ENCODE peak calls at places on chromosomes 3 and 15, in four cellular contexts. One of them, this sample, is unnamed.

GRCh38 chr3:71214797-71215196 is 368.7 kb downstream of the FOXP1 start:
- DNase-seq in colonic mucosa: no peak
- DNase-seq in GM12865: no peak
- DNase-seq in IMR-90: no peak
- DNase-seq in this sample: no peak

GRCh38 chr3:100001514-100002270 is 112.6 kb downstream of the FILIP1L start:
- DNase-seq in colonic mucosa: no peak
- DNase-seq in GM12865: no peak
- DNase-seq in IMR-90: no peak
- DNase-seq in this sample: no peak

GRCh38 chr15:97566957-97567356 is 393.5 kb upstream of the ARRDC4 start:
- DNase-seq in colonic mucosa: no peak
- DNase-seq in GM12865: no peak
- DNase-seq in IMR-90: no peak
- DNase-seq in this sample: no peak

GRCh38 chr3:73520931-73521461 is 103.7 kb downstream of the PDZRN3 start:
- DNase-seq in colonic mucosa: peak
- DNase-seq in GM12865: no peak
- DNase-seq in IMR-90: peak
- DNase-seq in this sample: no peak

GRCh38 chr3:49165771-49166751 is at the start of gene CCDC71:
- DNase-seq in colonic mucosa: peak
- DNase-seq in GM12865: peak
- DNase-seq in IMR-90: peak
- DNase-seq in this sample: peak

GRCh38 chr15:45732544-45733130 is 97.8 kb downstream of the SQOR start:
- DNase-seq in colonic mucosa: peak
- DNase-seq in GM12865: no peak
- DNase-seq in IMR-90: no peak
- DNase-seq in this sample: no peak

GRCh38 chr3:177337548-177338331 is 140.5 kb upstream of the TBL1XR1 start:
- DNase-seq in colonic mucosa: no peak
- DNase-seq in GM12865: peak
- DNase-seq in IMR-90: peak
- DNase-seq in this sample: no peak

GRCh38 chr15:45021331-45021730 is 1.7 kb upstream of the SORD start:
- DNase-seq in colonic mucosa: no peak
- DNase-seq in GM12865: no peak
- DNase-seq in IMR-90: peak
- DNase-seq in this sample: no peak

GRCh38 chr15:68775671-68776476 is 44.8 kb downstream of the ANP32A start:
- DNase-seq in colonic mucosa: peak
- DNase-seq in GM12865: no peak
- DNase-seq in IMR-90: peak
- DNase-seq in this sample: no peak

GRCh38 chr15:99154271-99154670 is 49.4 kb downstream of the SYNM start:
- DNase-seq in colonic mucosa: no peak
- DNase-seq in GM12865: no peak
- DNase-seq in IMR-90: peak
- DNase-seq in this sample: no peak

GRCh38 chr3:112639451-112640332 is 1.3 kb downstream of the CCDC80 start:
- DNase-seq in colonic mucosa: peak
- DNase-seq in GM12865: no peak
- DNase-seq in IMR-90: no peak
- DNase-seq in this sample: no peak
- H3K4me3 ChIP-seq in colonic mucosa: no peak
- H3K4me3 ChIP-seq in GM12865: no peak
- H3K4me3 ChIP-seq in IMR-90: peak
- H3K4me3 ChIP-seq in this sample: no peak

DNA sequence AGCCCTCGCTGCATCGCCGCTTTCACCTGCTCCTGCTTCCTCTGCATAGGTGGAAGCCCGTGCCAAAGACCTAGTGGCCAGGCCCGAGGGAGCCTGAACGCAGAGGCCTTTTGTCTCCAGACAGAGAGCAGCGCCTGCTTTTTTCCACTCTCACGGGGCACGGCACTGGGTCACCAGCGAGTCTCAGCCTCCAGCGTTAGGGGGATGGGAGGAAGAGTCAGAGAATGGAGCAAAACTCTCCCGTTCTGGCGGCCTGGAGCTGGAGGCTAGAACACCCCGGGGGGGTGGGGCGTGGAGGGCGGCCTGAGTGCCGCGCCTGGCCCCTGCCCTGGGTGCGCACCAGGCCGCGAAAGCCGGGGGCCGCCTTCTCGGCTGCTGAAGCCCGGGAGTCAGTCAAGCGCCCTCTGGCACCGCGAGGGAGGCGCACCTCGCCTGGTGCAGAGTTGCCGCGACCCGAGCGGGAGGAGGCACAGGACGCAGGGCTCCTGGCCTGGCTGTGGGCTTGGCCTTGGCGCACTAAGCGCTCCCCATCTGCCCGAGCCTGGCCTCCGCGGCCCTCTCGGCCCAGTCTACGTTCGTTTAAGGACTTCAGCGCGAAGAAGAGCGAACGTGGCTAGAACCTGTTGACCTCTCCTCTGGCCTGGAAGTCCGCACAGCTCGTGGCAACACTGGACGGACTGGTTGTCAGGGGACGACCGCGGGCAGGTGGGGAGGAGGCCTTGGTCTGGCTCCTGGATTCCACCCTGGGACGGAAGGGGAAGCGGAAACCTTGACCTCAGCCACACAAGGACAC is 21.5 kb downstream of the NR2F2 start:
- DNase-seq in colonic mucosa: no peak
- DNase-seq in GM12865: no peak
- DNase-seq in IMR-90: no peak
- DNase-seq in this sample: no peak
- H3K4me3 ChIP-seq in colonic mucosa: no peak
- H3K4me3 ChIP-seq in GM12865: no peak
- H3K4me3 ChIP-seq in IMR-90: no peak
- H3K4me3 ChIP-seq in this sample: no peak

DNA sequence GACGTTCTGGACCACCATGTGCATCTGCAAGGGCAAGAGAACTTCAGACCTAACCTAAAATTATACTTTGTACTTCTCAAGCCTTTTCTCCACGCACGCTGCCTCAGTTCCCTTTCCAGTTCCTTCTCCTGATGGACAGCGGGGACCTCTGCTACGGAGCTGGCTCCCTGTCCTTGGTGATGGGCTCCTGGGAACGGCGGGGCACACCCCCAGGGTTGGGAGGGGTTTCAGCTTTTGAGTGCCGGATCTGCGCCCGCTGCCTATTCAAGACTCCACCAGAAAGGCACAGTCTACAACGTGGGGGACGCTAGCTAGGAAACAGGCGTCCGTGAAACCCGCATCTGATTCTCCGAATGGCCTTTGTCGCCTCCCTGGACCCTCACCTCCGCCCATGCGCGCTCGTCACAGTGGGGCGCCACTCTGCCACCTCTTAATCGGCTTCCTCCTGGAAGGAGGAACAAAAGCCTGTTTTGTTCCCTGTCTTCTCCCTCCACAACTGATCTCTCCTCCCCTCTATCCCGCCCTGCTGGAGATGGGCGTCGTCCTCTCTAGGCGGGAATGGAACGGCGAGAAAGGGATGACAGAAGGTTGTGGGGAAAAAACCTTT is 2.2 kb downstream of the GPR149 start:
- DNase-seq in colonic mucosa: no peak
- DNase-seq in GM12865: no peak
- DNase-seq in IMR-90: no peak
- DNase-seq in this sample: no peak
- H3K4me3 ChIP-seq in colonic mucosa: no peak
- H3K4me3 ChIP-seq in GM12865: no peak
- H3K4me3 ChIP-seq in IMR-90: no peak
- H3K4me3 ChIP-seq in this sample: no peak

DNA sequence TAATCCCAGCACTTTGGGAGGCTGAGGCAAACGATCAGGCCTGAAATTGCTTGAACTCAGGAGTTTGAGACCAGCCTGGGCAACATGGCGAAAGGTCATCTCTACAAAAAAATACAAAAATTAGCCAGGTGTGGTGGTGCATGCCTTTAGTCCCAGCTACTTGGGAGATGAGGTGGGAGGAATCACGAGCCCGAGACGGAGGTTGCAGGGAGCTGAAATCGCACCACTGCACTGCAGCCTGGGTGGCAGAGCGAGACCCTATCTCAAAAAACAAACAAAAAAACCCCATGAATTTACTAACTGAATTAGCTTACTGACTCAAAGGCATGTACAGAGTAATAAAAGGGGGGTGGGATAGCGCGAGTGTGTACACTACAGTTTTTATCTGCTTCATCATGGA is 19.4 kb downstream of the ARF4 start:
- DNase-seq in colonic mucosa: no peak
- DNase-seq in GM12865: no peak
- DNase-seq in IMR-90: no peak
- DNase-seq in this sample: no peak
- H3K4me3 ChIP-seq in colonic mucosa: no peak
- H3K4me3 ChIP-seq in GM12865: no peak
- H3K4me3 ChIP-seq in IMR-90: no peak
- H3K4me3 ChIP-seq in this sample: no peak

GRCh38 chr15:82532383-82532990 is 7.8 kb downstream of the RPS17 start:
- DNase-seq in colonic mucosa: no peak
- DNase-seq in GM12865: no peak
- DNase-seq in IMR-90: no peak
- DNase-seq in this sample: no peak

GRCh38 chr15:82532991-82533481 is 7.2 kb downstream of the RPS17 start:
- DNase-seq in colonic mucosa: no peak
- DNase-seq in GM12865: no peak
- DNase-seq in IMR-90: no peak
- DNase-seq in this sample: no peak

GRCh38 chr15:82530006-82530405 is 10.3 kb downstream of the RPS17 start:
- DNase-seq in colonic mucosa: no peak
- DNase-seq in GM12865: no peak
- DNase-seq in IMR-90: no peak
- DNase-seq in this sample: no peak

GRCh38 chr15:82531496-82532382 is 8.5 kb downstream of the RPS17 start:
- DNase-seq in colonic mucosa: no peak
- DNase-seq in GM12865: no peak
- DNase-seq in IMR-90: no peak
- DNase-seq in this sample: no peak

DNA sequence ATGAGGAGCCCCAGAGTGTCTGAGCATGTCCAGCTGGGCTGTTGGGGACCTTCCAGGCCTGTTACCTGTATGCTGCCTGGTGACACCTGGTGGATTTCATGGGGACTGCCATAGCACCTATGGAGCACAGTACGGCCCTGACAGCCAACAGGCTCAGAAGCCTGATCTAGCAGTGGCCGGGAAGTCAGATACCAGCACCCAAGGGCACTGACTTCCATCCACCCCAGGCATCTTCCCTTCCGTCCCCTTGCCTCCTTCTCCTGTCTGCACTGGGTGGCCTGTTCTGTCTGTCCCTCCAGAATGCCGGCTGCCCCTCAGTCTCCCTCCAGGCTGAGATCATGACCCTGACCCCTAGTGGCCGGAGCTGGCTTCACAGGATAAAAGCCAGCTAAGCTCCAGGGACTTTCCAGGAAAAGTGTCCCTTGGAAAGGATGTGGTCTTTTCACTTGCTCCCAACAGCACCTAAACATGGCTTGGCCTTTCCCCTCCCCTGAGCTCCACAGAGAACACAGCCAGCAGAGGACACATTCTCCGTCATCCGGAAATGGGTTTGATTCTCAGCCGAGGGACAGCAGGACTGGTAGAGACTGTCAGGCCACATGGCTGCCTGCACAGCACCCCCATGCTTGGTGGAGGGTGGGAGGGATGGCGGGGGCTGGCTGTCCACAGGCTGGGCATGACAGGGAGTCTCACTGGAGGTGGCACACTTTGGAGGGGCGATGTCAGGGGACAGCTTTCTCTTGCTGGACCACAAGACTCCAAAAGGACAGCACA is 9.5 kb downstream of the RPS17 start:
- DNase-seq in colonic mucosa: peak
- DNase-seq in GM12865: peak
- DNase-seq in IMR-90: peak
- DNase-seq in this sample: no peak
- H3K4me3 ChIP-seq in colonic mucosa: peak
- H3K4me3 ChIP-seq in GM12865: no peak
- H3K4me3 ChIP-seq in IMR-90: no peak
- H3K4me3 ChIP-seq in this sample: peak

DNA sequence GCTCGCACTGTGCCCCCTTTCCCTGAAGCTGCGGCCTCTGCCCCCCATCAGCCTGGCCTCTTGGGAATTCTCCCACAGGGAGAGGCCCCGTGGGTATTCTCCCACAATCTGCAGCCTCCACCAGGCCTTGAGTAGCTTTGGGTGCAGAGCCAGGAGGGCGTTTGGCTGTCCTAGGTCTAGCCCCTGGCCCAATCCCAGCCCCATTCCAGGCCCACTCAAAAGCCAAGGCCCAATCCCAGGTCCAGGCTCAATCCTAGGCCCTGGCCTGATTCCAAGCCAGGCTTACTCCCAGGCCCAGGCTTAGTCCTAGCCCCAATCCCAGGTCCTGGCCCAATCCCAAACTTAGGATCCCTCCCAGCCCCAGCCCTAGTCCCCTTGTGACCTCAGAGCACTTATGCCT is 59.8 kb downstream of the CHCHD4 start:
- DNase-seq in colonic mucosa: no peak
- DNase-seq in GM12865: no peak
- DNase-seq in IMR-90: no peak
- DNase-seq in this sample: no peak
- H3K4me3 ChIP-seq in colonic mucosa: no peak
- H3K4me3 ChIP-seq in GM12865: no peak
- H3K4me3 ChIP-seq in IMR-90: no peak
- H3K4me3 ChIP-seq in this sample: no peak

GRCh38 chr15:72197045-72197459 is 535 bp downstream of the GRAMD2A start:
- DNase-seq in colonic mucosa: no peak
- DNase-seq in GM12865: no peak
- DNase-seq in IMR-90: no peak
- DNase-seq in this sample: no peak
- H3K4me3 ChIP-seq in colonic mucosa: peak
- H3K4me3 ChIP-seq in GM12865: no peak
- H3K4me3 ChIP-seq in IMR-90: peak
- H3K4me3 ChIP-seq in this sample: no peak

DNA sequence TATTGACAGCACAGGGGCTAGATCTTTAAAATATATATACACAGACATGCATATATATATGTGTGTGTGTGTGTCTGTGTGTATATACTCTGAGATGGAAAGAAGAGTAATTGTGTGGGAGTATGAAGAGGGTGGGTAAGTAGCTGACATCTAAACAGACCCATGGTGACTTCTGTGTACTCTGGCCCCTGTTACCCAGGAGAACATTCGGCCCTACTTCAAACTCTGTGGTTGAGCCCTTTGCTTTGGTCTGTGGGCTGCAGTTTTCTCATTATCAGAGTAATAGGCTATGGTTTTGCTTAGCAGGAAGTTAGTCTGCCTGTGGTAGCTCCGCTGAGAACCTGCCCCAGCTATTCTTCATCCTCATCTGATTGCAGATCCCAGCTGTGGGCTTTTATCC is 141.4 kb downstream of the RBPMS2 start:
- DNase-seq in colonic mucosa: no peak
- DNase-seq in GM12865: peak
- DNase-seq in IMR-90: no peak
- DNase-seq in this sample: peak
- H3K4me3 ChIP-seq in colonic mucosa: no peak
- H3K4me3 ChIP-seq in GM12865: peak
- H3K4me3 ChIP-seq in IMR-90: no peak
- H3K4me3 ChIP-seq in this sample: peak

GRCh38 chr15:83108266-83109219 is 1.1 kb downstream of the TM6SF1 start:
- DNase-seq in colonic mucosa: peak
- DNase-seq in GM12865: peak
- DNase-seq in IMR-90: peak
- DNase-seq in this sample: peak
- H3K4me3 ChIP-seq in colonic mucosa: peak
- H3K4me3 ChIP-seq in GM12865: peak
- H3K4me3 ChIP-seq in IMR-90: peak
- H3K4me3 ChIP-seq in this sample: peak